ENCODE peak calls at places on chromosomes 6 and 20, in seven cellular contexts. One of them, this sample, is unnamed.

GRCh38 chr20:3188823-3189413 is 15.6 kb downstream of the DDRGK1 start:
- DNase-seq in DND-41: no peak
- DNase-seq in neural progenitor cell: no peak
- DNase-seq in GM23248: no peak
- DNase-seq in MM.1S: no peak
- DNase-seq in fibroblast of lung: no peak
- DNase-seq in H1: no peak
- DNase-seq in this sample: no peak

GRCh38 chr6:40347571-40348011 is 239.6 kb downstream of the LRFN2 start:
- DNase-seq in fibroblast of lung: no peak
- DNase-seq in DND-41: peak
- DNase-seq in neural progenitor cell: peak
- DNase-seq in H1: no peak
- DNase-seq in GM23248: no peak
- DNase-seq in MM.1S: no peak
- DNase-seq in this sample: no peak

GRCh38 chr6:162211022-162211421 is 516.5 kb downstream of the PRKN start:
- DNase-seq in GM23248: no peak
- DNase-seq in H1: no peak
- DNase-seq in fibroblast of lung: no peak
- DNase-seq in neural progenitor cell: no peak
- DNase-seq in MM.1S: no peak
- DNase-seq in DND-41: no peak
- DNase-seq in this sample: no peak

GRCh38 chr6:51753635-51754034 is 333.8 kb downstream of the PKHD1 start:
- DNase-seq in GM23248: no peak
- DNase-seq in H1: peak
- DNase-seq in neural progenitor cell: peak
- DNase-seq in DND-41: peak
- DNase-seq in fibroblast of lung: no peak
- DNase-seq in MM.1S: no peak
- DNase-seq in this sample: no peak

GRCh38 chr6:106339334-106340029 is 13.9 kb upstream of the ATG5 start:
- DNase-seq in neural progenitor cell: peak
- DNase-seq in GM23248: peak
- DNase-seq in fibroblast of lung: peak
- DNase-seq in DND-41: peak
- DNase-seq in MM.1S: peak
- DNase-seq in H1: peak
- DNase-seq in this sample: peak

GRCh38 chr6:31143148-31143547 is 4.3 kb upstream of the PSORS1C2 start:
- DNase-seq in GM23248: peak
- DNase-seq in DND-41: no peak
- DNase-seq in MM.1S: no peak
- DNase-seq in fibroblast of lung: peak
- DNase-seq in H1: no peak
- DNase-seq in neural progenitor cell: peak
- DNase-seq in this sample: peak

GRCh38 chr6:142537612-142538478 is 236.0 kb downstream of the ADGRG6 start:
- DNase-seq in GM23248: peak
- DNase-seq in H1: peak
- DNase-seq in MM.1S: no peak
- DNase-seq in DND-41: no peak
- DNase-seq in fibroblast of lung: no peak
- DNase-seq in neural progenitor cell: no peak
- DNase-seq in this sample: no peak

GRCh38 chr6:56156643-56157042 is 90.7 kb downstream of the COL21A1 start:
- DNase-seq in DND-41: no peak
- DNase-seq in neural progenitor cell: no peak
- DNase-seq in GM23248: no peak
- DNase-seq in MM.1S: no peak
- DNase-seq in H1: no peak
- DNase-seq in fibroblast of lung: peak
- DNase-seq in this sample: peak

GRCh38 chr20:43669332-43669731 is 2.4 kb downstream of the MYBL2 start:
- DNase-seq in H1: no peak
- DNase-seq in MM.1S: no peak
- DNase-seq in GM23248: peak
- DNase-seq in fibroblast of lung: peak
- DNase-seq in neural progenitor cell: no peak
- DNase-seq in DND-41: no peak
- DNase-seq in this sample: peak

GRCh38 chr20:32167552-32167951 is 40.0 kb downstream of the PLAGL2 start:
- DNase-seq in neural progenitor cell: no peak
- DNase-seq in GM23248: no peak
- DNase-seq in H1: no peak
- DNase-seq in DND-41: no peak
- DNase-seq in fibroblast of lung: no peak
- DNase-seq in MM.1S: no peak
- DNase-seq in this sample: no peak

GRCh38 chr6:4559281-4559875 is 216.8 kb upstream of the CDYL start:
- DNase-seq in DND-41: no peak
- DNase-seq in neural progenitor cell: no peak
- DNase-seq in MM.1S: no peak
- DNase-seq in H1: no peak
- DNase-seq in GM23248: no peak
- DNase-seq in fibroblast of lung: no peak
- DNase-seq in this sample: no peak

GRCh38 chr20:25005220-25005619 is 12.7 kb upstream of the APMAP start:
- DNase-seq in GM23248: peak
- DNase-seq in H1: no peak
- DNase-seq in neural progenitor cell: no peak
- DNase-seq in fibroblast of lung: peak
- DNase-seq in MM.1S: no peak
- DNase-seq in DND-41: no peak
- DNase-seq in this sample: no peak

GRCh38 chr20:60117040-60117439 is 158.8 kb downstream of the CDH26 start:
- DNase-seq in DND-41: no peak
- DNase-seq in MM.1S: no peak
- DNase-seq in GM23248: peak
- DNase-seq in H1: no peak
- DNase-seq in neural progenitor cell: no peak
- DNase-seq in fibroblast of lung: no peak
- DNase-seq in this sample: no peak

DNA sequence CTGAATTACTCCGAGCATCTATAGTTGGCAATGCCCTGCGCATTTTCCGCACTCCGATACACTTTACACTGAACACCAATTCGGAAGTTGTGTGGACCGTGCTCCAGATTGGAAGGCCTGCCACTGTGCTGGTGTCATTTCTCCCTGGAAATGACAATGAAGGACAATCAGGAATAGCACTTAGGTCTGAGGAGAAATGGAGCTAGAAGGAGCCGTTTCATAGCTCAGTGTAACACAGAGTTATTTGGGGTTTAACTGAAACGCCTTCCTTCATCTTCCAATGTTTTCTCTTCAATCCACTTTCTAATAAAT is 501 bp upstream of the PLA2G7 start:
- DNase-seq in GM23248: no peak
- DNase-seq in fibroblast of lung: no peak
- DNase-seq in MM.1S: no peak
- DNase-seq in neural progenitor cell: no peak
- DNase-seq in H1: no peak
- DNase-seq in DND-41: no peak
- DNase-seq in this sample: no peak
- TF ChIP-seq EZH2 in GM23248: peak
- TF ChIP-seq EZH2 in fibroblast of lung: peak
- TF ChIP-seq EZH2 in MM.1S: no peak
- TF ChIP-seq EZH2 in neural progenitor cell: no peak
- TF ChIP-seq EZH2 in H1: no peak
- TF ChIP-seq EZH2 in DND-41: no peak
- TF ChIP-seq EZH2 in this sample: no peak

GRCh38 chr20:16595376-16595775 is 22.1 kb upstream of the KIF16B start:
- DNase-seq in MM.1S: no peak
- DNase-seq in fibroblast of lung: no peak
- DNase-seq in GM23248: no peak
- DNase-seq in neural progenitor cell: no peak
- DNase-seq in DND-41: no peak
- DNase-seq in H1: no peak
- DNase-seq in this sample: no peak
- TF ChIP-seq EZH2 in MM.1S: no peak
- TF ChIP-seq EZH2 in fibroblast of lung: no peak
- TF ChIP-seq EZH2 in GM23248: no peak
- TF ChIP-seq EZH2 in neural progenitor cell: no peak
- TF ChIP-seq EZH2 in DND-41: no peak
- TF ChIP-seq EZH2 in H1: no peak
- TF ChIP-seq EZH2 in this sample: no peak

DNA sequence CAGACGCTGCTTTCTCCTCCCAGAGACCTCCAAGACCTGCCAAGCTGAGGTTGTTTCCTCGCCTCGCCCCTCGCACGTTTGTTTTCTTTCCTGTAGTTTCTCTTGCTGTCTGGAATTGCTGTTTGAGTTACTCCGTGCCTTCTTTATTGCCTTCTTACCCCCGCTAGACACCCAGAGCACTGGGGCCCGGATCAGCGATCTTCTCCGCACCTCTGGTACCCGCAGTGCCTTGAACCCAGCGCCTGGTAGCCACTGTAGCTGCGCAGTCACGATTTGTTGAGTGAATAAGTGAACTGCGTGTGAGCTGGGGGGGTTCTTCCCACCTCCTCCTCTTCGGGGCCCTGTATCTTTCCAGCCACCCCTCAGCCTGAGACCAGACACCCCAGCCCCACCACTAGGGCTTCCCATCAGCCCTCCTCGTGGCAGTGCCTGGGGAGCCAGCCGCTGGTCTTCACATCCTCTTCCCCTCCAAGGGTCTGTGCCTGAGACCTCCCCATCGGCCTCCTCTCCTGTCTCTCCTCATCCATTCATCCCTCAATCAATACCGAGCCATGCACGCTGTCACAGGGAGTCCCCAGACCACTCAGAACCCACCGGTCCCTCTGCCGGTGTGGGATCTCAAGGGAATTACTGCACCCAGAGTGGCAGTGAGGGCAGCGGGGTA is 849 bp upstream of the BMP7 start:
- DNase-seq in MM.1S: no peak
- DNase-seq in DND-41: no peak
- DNase-seq in GM23248: no peak
- DNase-seq in H1: no peak
- DNase-seq in neural progenitor cell: peak
- DNase-seq in fibroblast of lung: no peak
- DNase-seq in this sample: no peak
- TF ChIP-seq EZH2 in MM.1S: no peak
- TF ChIP-seq EZH2 in DND-41: no peak
- TF ChIP-seq EZH2 in GM23248: no peak
- TF ChIP-seq EZH2 in H1: peak
- TF ChIP-seq EZH2 in neural progenitor cell: no peak
- TF ChIP-seq EZH2 in fibroblast of lung: peak
- TF ChIP-seq EZH2 in this sample: no peak

DNA sequence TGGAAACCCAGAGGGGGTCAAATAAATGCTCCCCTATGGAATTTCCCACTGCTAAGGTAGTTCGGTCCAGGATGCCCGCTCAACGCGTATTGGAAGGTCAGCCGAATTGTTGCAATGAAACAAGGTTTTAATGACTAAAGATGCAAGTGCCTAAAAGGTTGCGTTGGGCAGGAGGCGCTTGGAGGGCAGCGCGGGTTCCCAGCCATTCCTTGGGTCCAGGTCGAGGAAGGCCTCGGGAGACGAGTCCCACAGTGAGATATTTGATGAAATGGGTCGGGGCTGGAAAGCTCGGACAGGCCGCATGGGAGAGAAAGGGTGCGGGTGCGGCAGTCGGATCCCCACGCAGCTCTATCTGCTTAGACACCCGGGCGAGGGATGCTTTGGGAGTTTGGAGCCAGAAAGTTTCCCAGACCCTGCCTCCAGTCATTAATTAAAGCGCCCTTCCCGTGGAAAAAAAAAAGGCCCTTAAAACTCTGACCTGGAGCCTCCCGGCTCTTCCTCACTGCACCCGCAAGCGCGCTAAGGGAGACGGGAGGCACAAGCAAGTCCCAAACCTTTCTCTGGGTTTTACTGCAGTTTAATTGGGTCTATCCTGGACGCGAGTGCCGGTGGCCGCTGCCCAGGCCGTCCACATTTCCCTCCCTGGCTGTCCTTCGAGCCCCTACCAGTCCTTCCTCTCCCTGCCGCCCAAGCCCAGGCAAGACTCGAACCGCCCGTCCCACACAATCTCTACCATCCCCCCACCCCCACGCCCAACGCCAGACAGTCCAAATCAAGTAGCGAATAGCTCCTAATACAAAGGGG is 24.2 kb downstream of the TFAP2A start:
- DNase-seq in DND-41: no peak
- DNase-seq in neural progenitor cell: peak
- DNase-seq in MM.1S: no peak
- DNase-seq in H1: no peak
- DNase-seq in fibroblast of lung: no peak
- DNase-seq in GM23248: no peak
- DNase-seq in this sample: no peak
- TF ChIP-seq EZH2 in DND-41: no peak
- TF ChIP-seq EZH2 in neural progenitor cell: peak
- TF ChIP-seq EZH2 in MM.1S: no peak
- TF ChIP-seq EZH2 in H1: peak
- TF ChIP-seq EZH2 in fibroblast of lung: peak
- TF ChIP-seq EZH2 in GM23248: peak
- TF ChIP-seq EZH2 in this sample: peak

DNA sequence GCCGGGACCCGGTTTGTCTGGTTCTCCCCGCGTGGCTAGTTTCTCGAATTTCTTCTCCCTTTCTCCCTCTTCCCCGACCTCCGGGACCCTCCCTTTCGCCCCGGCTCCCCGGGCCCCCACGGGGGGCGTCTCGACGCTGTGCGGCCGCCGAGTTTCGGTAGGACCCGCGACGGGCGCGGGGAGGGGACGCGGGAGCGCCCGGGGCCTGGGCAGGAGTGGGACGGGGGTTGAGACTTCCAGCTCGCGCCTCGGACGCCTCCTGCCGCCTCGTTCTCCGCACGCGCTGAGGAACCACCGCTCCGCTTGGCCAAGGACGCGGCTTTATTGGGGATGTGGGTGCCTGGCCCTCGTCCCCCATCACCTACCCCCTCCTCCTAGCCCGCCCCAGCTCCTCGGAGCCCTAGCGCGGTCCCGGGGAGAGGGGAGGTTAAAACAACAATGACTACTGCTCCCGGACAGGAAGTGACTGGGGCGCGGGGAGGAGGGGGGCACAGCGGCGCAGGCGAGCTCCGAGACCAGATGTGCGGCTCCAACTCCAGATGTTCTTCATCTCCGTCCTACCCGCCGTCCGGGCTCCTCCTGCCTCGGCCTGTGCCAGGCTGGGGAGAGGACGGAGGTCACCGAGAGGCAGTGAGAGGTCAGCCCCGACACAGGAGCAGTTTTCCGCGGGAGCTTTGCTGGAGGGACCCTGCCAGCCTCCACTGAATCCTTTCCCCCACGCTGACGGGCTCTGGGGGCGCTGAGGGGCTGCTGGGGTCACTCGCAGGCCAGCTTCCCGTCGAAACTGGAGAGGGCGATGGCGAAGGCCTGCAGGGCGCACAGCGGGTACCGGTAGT is 910 bp upstream of the TEAD3 start:
- DNase-seq in H1: no peak
- DNase-seq in MM.1S: peak
- DNase-seq in fibroblast of lung: peak
- DNase-seq in DND-41: peak
- DNase-seq in neural progenitor cell: peak
- DNase-seq in GM23248: peak
- DNase-seq in this sample: peak
- TF ChIP-seq EZH2 in H1: peak
- TF ChIP-seq EZH2 in MM.1S: no peak
- TF ChIP-seq EZH2 in fibroblast of lung: no peak
- TF ChIP-seq EZH2 in DND-41: peak
- TF ChIP-seq EZH2 in neural progenitor cell: no peak
- TF ChIP-seq EZH2 in GM23248: no peak
- TF ChIP-seq EZH2 in this sample: no peak

GRCh38 chr6:27672113-27672799 is 199.4 kb upstream of the ZNF184 start:
- DNase-seq in GM23248: peak
- DNase-seq in MM.1S: peak
- DNase-seq in DND-41: no peak
- DNase-seq in neural progenitor cell: peak
- DNase-seq in H1: peak
- DNase-seq in fibroblast of lung: peak
- DNase-seq in this sample: peak
- TF ChIP-seq EZH2 in GM23248: no peak
- TF ChIP-seq EZH2 in MM.1S: no peak
- TF ChIP-seq EZH2 in DND-41: no peak
- TF ChIP-seq EZH2 in neural progenitor cell: no peak
- TF ChIP-seq EZH2 in H1: no peak
- TF ChIP-seq EZH2 in fibroblast of lung: no peak
- TF ChIP-seq EZH2 in this sample: no peak